ENCODE peak calls at places on chromosomes 11 and 22, in nine cellular contexts. L is upper lobe of right lung; R is A549; Q is neuronal stem cell; Z is ovary; C is CD8-positive, alpha-beta T cell; Y is heart left ventricle; M is SK-N-SH; A is lower lobe of right lung. H is an unnamed sample. For H3K4me1, the result is how much of the 10 kb centered on the place peaks cover.

GRCh38 chr22:24090581-24090980 is 79.5 kb downstream of the CABIN1 start:
- DNase-seq in Q (no peak), R (no peak), Y (peak), A (no peak), Z (no peak), M (no peak), L (peak), C (no peak), H (no peak)

GRCh38 chr11:9170450-9170849 is 79.1 kb upstream of the SCUBE2 start:
- DNase-seq in Q (no peak), Y (no peak), Z (no peak), C (no peak), A (no peak), R (no peak), M (no peak), L (no peak), H (peak)

GRCh38 chr11:117492578-117493251 is 165.1 kb downstream of the CEP164 start:
- DNase-seq in Q (peak), Y (no peak), M (peak), L (no peak), R (no peak), A (no peak), Z (no peak), C (no peak), H (no peak)

GRCh38 chr11:45900916-45901617 is 6.0 kb downstream of the FREY1 start:
- DNase-seq in C (no peak), A (no peak), Z (no peak), L (no peak), R (no peak), Q (no peak), M (peak), Y (peak), H (peak)

GRCh38 chr11:122634507-122634906 is 21.0 kb upstream of the UBASH3B start:
- DNase-seq in Y (no peak), L (no peak), Q (no peak), M (no peak), Z (no peak), A (peak), R (no peak), C (no peak), H (peak)

GRCh38 chr11:126012852-126013251 is 49.8 kb downstream of the CDON start:
- DNase-seq in A (no peak), L (no peak), C (no peak), Q (no peak), M (no peak), Y (no peak), R (no peak), Z (no peak), H (no peak)

GRCh38 chr11:77668760-77669159 is 31.2 kb upstream of the CLNS1A start:
- DNase-seq in C (no peak), Q (no peak), R (no peak), L (no peak), A (no peak), Y (no peak), Z (no peak), M (no peak), H (peak)

GRCh38 chr22:33888821-33889220 is 31.5 kb downstream of the LARGE1 start:
- DNase-seq in Q (no peak), M (no peak), R (no peak), Y (no peak), Z (no peak), C (no peak), L (no peak), A (no peak), H (no peak)

GRCh38 chr11:105456950-105457349 is 152.9 kb upstream of the GRIA4 start:
- DNase-seq in C (no peak), Z (no peak), Q (no peak), M (no peak), L (no peak), R (no peak), Y (no peak), A (no peak), H (no peak)

GRCh38 chr11:36948445-36949171 is 350.6 kb upstream of the RAG2 start:
- DNase-seq in Q (no peak), Y (no peak), M (peak), A (no peak), Z (no peak), C (no peak), L (no peak), R (no peak), H (no peak)

GRCh38 chr11:128733440-128734115 is 39.7 kb downstream of the FLI1 start:
- DNase-seq in Y (no peak), Q (peak), R (no peak), C (peak), A (no peak), M (peak), Z (no peak), L (no peak), H (no peak)

GRCh38 chr11:86891020-86891419 is 64.2 kb downstream of the FZD4 start:
- DNase-seq in Z (no peak), A (no peak), R (no peak), M (no peak), Y (no peak), L (no peak), Q (no peak), C (no peak), H (no peak)

GRCh38 chr22:42388130-42388797 is 43.9 kb downstream of the NFAM1 start:
- DNase-seq in Y (no peak), Z (no peak), L (no peak), A (no peak), C (no peak), R (no peak), M (peak), Q (no peak), H (no peak)

GRCh38 chr22:50326959-50327710 is at the start of gene DENND6B:
- DNase-seq in A (peak), M (peak), L (peak), Q (peak), Y (peak), C (peak), Z (peak), R (peak), H (peak)

GRCh38 chr22:31048570-31048969 is 32.5 kb upstream of the SMTN start:
- DNase-seq in Z (no peak), L (no peak), Y (no peak), R (no peak), M (no peak), A (no peak), Q (no peak), C (no peak), H (no peak)

GRCh38 chr11:33294797-33295196 is 37.6 kb downstream of the HIPK3 start:
- DNase-seq in Z (no peak), C (no peak), Q (no peak), A (no peak), L (no peak), Y (no peak), R (no peak), M (no peak), H (no peak)

GRCh38 chr11:125910450-125910849 is 6.1 kb downstream of the DDX25 start:
- DNase-seq in Z (no peak), R (no peak), Y (no peak), C (no peak), L (no peak), M (no peak), A (no peak), Q (no peak), H (no peak)

GRCh38 chr22:17120281-17120680 is 879 bp downstream of the TMEM121B start:
- DNase-seq in L (peak), Y (peak), A (peak), Z (peak), Q (peak), C (peak), R (no peak), M (peak), H (peak)

GRCh38 chr11:119591836-119592310 is 137.1 kb downstream of the NECTIN1 start:
- DNase-seq in M (no peak), R (no peak), Y (no peak), Q (no peak), C (no peak), Z (no peak), A (no peak), L (no peak), H (no peak)

GRCh38 chr11:57977709-57978108 is 46.0 kb upstream of the OR9Q1 start:
- DNase-seq in M (no peak), Z (no peak), C (no peak), R (no peak), A (no peak), L (no peak), Y (no peak), Q (no peak), H (no peak)

GRCh38 chr11:19730373-19730772 is 17.7 kb downstream of the NAV2 start:
- DNase-seq in Q (no peak), Y (peak), Z (no peak), M (peak), C (no peak), A (no peak), L (no peak), R (no peak), H (no peak)

GRCh38 chr11:121741954-121742361 is 289.2 kb upstream of the SORL1-AS1 start:
- DNase-seq in Y (peak), A (no peak), M (peak), R (no peak), Q (no peak), L (no peak), C (no peak), Z (peak), H (peak)

GRCh38 chr11:84894666-84895065 is 732.5 kb downstream of the DLG2 start:
- DNase-seq in A (no peak), Z (no peak), M (no peak), Y (no peak), Q (no peak), R (no peak), C (no peak), L (no peak), H (no peak)

GRCh38 chr11:65560555-65561418 is 2.6 kb upstream of the LTBP3 start:
- DNase-seq in Q (no peak), Y (peak), M (peak), R (peak), L (no peak), C (peak), A (no peak), Z (peak), H (peak)

GRCh38 chr11:62601114-62601363 is 626 bp downstream of the MTA2 start:
- DNase-seq in Z (no peak), Y (peak), M (no peak), L (no peak), A (no peak), R (no peak), Q (no peak), C (no peak), H (peak)

GRCh38 chr11:65315204-65315865 is 669 bp downstream of the CDC42EP2 start:
- DNase-seq in M (peak), L (peak), Z (peak), C (peak), Y (peak), A (peak), Q (peak), R (peak), H (peak)

GRCh38 chr11:64865286-64866172 is 12.9 kb downstream of the EHD1 start:
- DNase-seq in L (no peak), Q (no peak), C (no peak), Y (no peak), M (no peak), Z (no peak), A (no peak), R (no peak), H (peak)

GRCh38 chr11:6925636-6926207 is 504 bp upstream of the ZNF215 start:
- DNase-seq in M (no peak), Z (no peak), Q (no peak), C (no peak), L (no peak), Y (no peak), A (no peak), R (no peak), H (peak)

DNA sequence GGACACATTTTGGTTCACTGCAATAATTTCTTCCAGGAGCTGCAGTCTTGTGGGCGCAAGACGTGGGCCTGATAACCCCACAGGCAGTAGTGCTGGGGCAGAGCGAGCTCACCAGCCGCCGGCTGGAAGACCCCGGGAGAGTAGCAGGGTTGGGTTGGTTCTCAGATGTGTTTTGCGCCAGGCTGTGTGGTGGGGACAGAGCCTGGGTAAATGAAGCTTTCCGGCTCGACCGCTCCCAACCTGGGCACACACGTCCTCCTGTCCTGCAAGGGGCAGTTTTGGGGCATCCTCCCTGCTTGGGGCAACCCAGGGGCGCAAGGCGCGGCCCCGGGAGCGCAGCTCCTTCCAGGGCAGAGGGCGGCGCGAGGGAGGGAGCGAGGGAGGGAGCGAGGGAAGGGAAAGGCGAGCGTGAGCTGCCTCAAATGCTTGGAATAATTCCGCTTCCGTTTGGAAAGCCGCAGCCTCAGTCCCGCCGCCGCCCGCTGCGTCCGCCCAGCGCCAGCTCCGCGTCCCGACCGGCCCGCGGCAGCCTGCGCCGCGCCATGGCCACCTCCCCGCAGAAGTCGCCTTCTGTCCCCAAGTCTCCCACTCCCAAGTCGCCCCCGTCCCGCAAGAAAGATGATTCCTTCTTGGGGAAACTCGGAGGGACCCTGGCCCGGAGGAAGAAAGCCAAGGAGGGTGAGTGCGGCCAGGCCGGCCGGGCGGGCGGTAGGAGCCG is at the start of gene PARVA:
- DNase-seq in L (peak), Q (peak), Z (no peak), R (peak), A (peak), Y (peak), M (no peak), C (no peak), H (peak)
- H3K4me3 ChIP-seq in L (peak), Q (peak), Z (peak), R (peak), A (peak), Y (peak), M (peak), C (peak), H (peak)

GRCh38 chr22:38176170-38176741 is 5.4 kb downstream of the PLA2G6 start:
- DNase-seq in R (no peak), Q (no peak), A (peak), C (peak), L (peak), M (no peak), Y (peak), Z (peak), H (peak)

GRCh38 chr22:38180841-38181452 is 683 bp downstream of the PLA2G6 start:
- DNase-seq in L (peak), Q (no peak), C (peak), Y (peak), M (no peak), A (peak), Z (peak), R (no peak), H (peak)

GRCh38 chr22:38175206-38176118 is 6.2 kb downstream of the PLA2G6 start:
- DNase-seq in Y (no peak), Z (no peak), Q (no peak), R (no peak), A (no peak), C (no peak), M (no peak), L (no peak), H (no peak)

GRCh38 chr22:38177044-38177443 is 4.6 kb downstream of the PLA2G6 start:
- DNase-seq in Q (no peak), Z (no peak), R (no peak), C (peak), Y (no peak), A (peak), L (no peak), M (no peak), H (no peak)

GRCh38 chr22:38177926-38178604 is 3.6 kb downstream of the PLA2G6 start:
- DNase-seq in A (peak), C (no peak), Q (peak), Y (no peak), Z (peak), M (no peak), R (peak), L (no peak), H (peak)
- H3K4me1 ChIP-seq in A (half or more), C (under half), Q (under half), Y (under half), Z (under half), M (under half), R (under half), L (half or more), H (under half)

DNA sequence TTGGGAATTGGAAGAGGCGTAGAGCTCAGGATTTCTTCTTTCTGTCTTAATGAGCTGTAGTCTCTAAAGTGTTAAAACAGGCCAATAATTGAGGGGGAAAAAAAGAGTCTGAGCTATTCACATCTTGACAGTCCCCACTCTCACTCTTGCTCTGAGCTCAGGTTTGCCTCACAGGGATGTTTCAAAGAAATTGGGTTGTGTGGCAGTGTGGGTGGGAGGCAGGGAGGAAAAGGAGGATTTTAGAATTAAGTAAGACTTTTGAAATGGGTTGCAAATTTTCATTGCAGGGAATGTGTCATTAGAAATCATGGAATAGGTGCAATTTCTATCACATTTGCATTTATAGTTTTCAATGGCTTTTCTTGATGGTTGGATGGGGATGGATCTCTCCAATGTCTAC is 338.8 kb upstream of the KIRREL3 start:
- DNase-seq in M (no peak), C (no peak), Q (no peak), R (no peak), Y (no peak), L (no peak), A (no peak), Z (no peak), H (no peak)
- H3K4me3 ChIP-seq in M (no peak), C (no peak), Q (no peak), R (no peak), Y (no peak), L (no peak), A (no peak), Z (no peak), H (no peak)

GRCh38 chr11:88354909-88355308 is 17.4 kb upstream of the CTSC start:
- DNase-seq in R (no peak), C (no peak), Q (no peak), L (no peak), M (no peak), Z (no peak), Y (no peak), A (no peak), H (no peak)
- H3K4me1 ChIP-seq in R (under half), C (under half), Q (under half), L (under half), M (under half), Z (under half), Y (under half), A (under half), H (under half)

DNA sequence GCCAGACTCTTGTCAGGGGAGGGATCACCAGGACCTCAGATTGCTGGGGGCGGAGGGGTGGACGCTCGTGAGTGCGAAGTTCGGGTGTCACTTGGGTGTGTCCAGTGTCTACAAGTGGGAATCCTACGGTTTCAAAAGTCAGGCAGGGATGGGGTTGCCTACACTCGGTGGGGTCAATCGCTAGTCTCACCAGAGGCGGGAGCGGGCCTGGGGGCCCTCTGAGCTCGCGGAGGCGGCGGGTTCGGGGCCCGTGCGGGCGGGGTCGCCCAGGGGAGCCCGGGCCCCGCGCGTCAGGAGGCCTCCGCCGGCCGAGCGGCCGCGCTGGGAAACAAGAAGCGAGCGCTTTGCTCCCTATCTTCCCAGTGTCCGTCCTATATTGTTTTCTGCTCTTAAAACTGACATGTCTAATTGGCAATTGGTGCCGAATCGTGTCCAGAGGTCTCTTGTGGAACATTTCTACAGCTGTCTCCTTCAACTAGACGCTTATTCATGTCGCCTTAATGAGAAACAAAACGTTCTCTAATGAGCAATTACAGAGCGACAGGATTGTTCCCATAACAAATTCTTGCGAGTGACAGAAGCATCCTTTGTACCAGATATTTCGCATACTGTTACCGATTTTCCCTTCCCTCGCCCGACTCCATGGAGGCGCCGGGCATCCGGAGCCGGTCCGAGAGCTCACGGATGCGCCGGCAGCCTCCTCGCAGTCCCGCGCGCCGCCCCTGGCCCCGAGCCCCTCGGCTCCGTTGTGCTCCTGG is 11.9 kb downstream of the PAX6 start:
- DNase-seq in L (no peak), C (no peak), Z (no peak), M (peak), R (no peak), Q (no peak), Y (peak), A (no peak), H (no peak)
- H3K4me3 ChIP-seq in L (no peak), C (no peak), Z (no peak), M (no peak), R (no peak), Q (no peak), Y (no peak), A (no peak), H (no peak)

DNA sequence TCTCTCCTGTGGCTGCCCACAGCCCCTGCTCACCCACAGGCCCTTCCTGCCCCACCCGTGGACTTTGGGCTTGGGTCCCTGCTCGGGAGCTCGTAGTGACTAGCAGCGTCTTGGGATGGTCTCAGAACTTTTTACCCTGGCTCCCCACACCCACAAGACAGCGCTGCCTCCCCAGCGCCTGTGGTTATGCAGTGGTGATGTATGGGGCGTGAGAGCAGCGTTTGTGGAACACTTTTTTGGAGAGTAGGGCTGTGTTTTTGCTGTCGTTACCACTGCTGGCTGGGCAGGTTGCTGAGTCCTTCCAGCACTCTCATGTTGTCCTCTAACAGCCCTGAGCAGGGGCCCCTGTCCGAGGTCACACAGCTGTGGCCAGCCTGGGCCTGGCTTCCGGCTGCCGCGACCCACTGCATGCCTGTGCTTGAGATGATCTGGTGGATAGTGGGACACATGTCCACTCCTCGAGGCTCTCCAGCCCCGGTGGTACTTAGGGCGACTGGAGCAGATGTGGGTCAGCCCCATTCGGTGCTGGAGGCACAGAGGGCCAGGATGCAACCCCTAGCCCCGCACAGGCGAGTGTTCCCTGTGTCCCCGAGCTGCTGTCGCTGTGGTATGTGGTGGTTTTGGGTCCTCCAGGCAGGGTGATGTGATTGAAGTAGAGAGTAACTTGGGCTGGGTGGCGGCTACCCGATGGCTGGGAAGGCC is 7.1 kb upstream of the GRAMD4 start:
- DNase-seq in A (peak), L (no peak), M (peak), C (peak), Z (no peak), Q (no peak), R (no peak), Y (no peak), H (no peak)
- H3K4me1 ChIP-seq in A (under half), L (under half), M (under half), C (under half), Z (under half), Q (under half), R (under half), Y (under half), H (under half)

GRCh38 chr11:72787262-72788104 is 6.4 kb downstream of the STARD10 start:
- DNase-seq in Y (no peak), A (no peak), Q (no peak), R (peak), C (no peak), L (no peak), M (peak), Z (no peak), H (no peak)
- H3K4me3 ChIP-seq in Y (no peak), A (no peak), Q (no peak), R (no peak), C (no peak), L (no peak), M (no peak), Z (no peak), H (no peak)

H was measured in adipocyte.